ENCODE peak calls at places on chromosomes 12 and 14, in ten cellular contexts. S, H, U, O, F, L, K, V, D and Y are unnamed samples.

GRCh38 chr14:76710093-76711010 is 50.9 kb upstream of the VASH1 start:
- ATAC-seq in H (no peak), O (peak; percentile 65), K (peak; percentile 94), S (peak; percentile 36), V (no peak), U (no peak), F (peak; percentile 55), L (peak; percentile 65), D (peak; percentile 43), Y (peak; percentile 51)

GRCh38 chr12:57250956-57251355 is at the start of gene STAC3:
- ATAC-seq in U (no peak), L (no peak), O (no peak), S (no peak), F (no peak), H (no peak), D (no peak), K (no peak), V (no peak), Y (no peak)

GRCh38 chr12:69464433-69464832 is 5.8 kb upstream of the FRS2 start:
- ATAC-seq in L (no peak), O (no peak), D (no peak), U (no peak), S (no peak), V (no peak), F (no peak), K (no peak), H (no peak), Y (no peak)

GRCh38 chr12:57116580-57117281 is 5.6 kb upstream of the STAT6 start:
- ATAC-seq in V (no peak), K (no peak), U (no peak), S (no peak), O (no peak), H (no peak), D (no peak), L (no peak), F (no peak), Y (no peak)

GRCh38 chr12:25504744-25505143 is 48.3 kb downstream of the LMNTD1 start:
- ATAC-seq in U (no peak), D (no peak), V (no peak), O (no peak), H (no peak), L (no peak), F (no peak), K (no peak), S (no peak), Y (no peak)

GRCh38 chr12:115898670-115899069 is 378.8 kb downstream of the MED13L start:
- ATAC-seq in K (peak; percentile 75), L (no peak), V (no peak), O (no peak), S (no peak), F (no peak), H (no peak), U (no peak), D (no peak), Y (no peak)

GRCh38 chr12:131536337-131536736 is 174.6 kb upstream of the SFSWAP start:
- ATAC-seq in L (no peak), F (peak; percentile 93), H (no peak), U (peak; percentile 30), S (no peak), O (no peak), V (peak; percentile 93), D (no peak), K (no peak), Y (no peak)

GRCh38 chr12:704516-705242 is 41.4 kb upstream of the NINJ2 start:
- ATAC-seq in H (no peak), L (peak; percentile 62), U (no peak), K (no peak), O (no peak), F (no peak), D (no peak), V (no peak), S (no peak), Y (no peak)

GRCh38 chr14:91139776-91140175 is 25.9 kb downstream of the DGLUCY start:
- ATAC-seq in H (no peak), L (no peak), V (no peak), O (no peak), D (no peak), U (no peak), K (no peak), F (no peak), S (no peak), Y (no peak)

GRCh38 chr14:68208726-68209125 is 389.1 kb downstream of the RAD51B start:
- ATAC-seq in S (no peak), H (no peak), L (no peak), F (no peak), K (no peak), D (no peak), U (no peak), O (no peak), V (no peak), Y (no peak)

GRCh38 chr14:54749727-54750126 is 152.9 kb downstream of the GCH1 start:
- ATAC-seq in K (no peak), F (no peak), L (peak; percentile 66), S (no peak), D (no peak), V (no peak), U (no peak), H (no peak), O (no peak), Y (no peak)

GRCh38 chr12:77847665-77848431 is 17.2 kb downstream of the NAV3 start:
- ATAC-seq in V (no peak), L (peak; percentile 88), H (no peak), O (peak; percentile 70), K (no peak), S (peak; percentile 79), F (no peak), D (peak; percentile 81), U (no peak), Y (peak; percentile 62)

GRCh38 chr14:90585106-90585505 is 188.3 kb downstream of the CALM1 start:
- ATAC-seq in L (no peak), H (no peak), U (no peak), F (no peak), V (no peak), D (no peak), K (no peak), O (no peak), S (no peak), Y (no peak)

GRCh38 chr14:74980746-74981661 is 21.7 kb upstream of the EIF2B2 start:
- ATAC-seq in O (no peak), H (no peak), D (no peak), U (no peak), K (no peak), S (peak; percentile 38), F (no peak), L (no peak), V (no peak), Y (peak; percentile 9)

GRCh38 chr14:49598182-49598478 is 610 bp upstream of the LRR1 start:
- ATAC-seq in V (no peak), L (peak; percentile 26), O (peak; percentile 18), F (peak; percentile 13), H (no peak), K (peak; percentile 16), D (peak; percentile 38), U (no peak), S (peak; percentile 27), Y (peak; percentile 12)

GRCh38 chr14:61484826-61485584 is 163.6 kb downstream of the PRKCH start:
- ATAC-seq in V (no peak), S (no peak), U (no peak), H (no peak), F (no peak), L (no peak), D (no peak), K (no peak), O (no peak), Y (no peak)

GRCh38 chr14:89422181-89422951 is 5.3 kb upstream of the FOXN3 start:
- ATAC-seq in V (no peak), H (no peak), U (no peak), O (no peak), L (no peak), F (no peak), D (peak; percentile 27), S (peak; percentile 58), K (peak; percentile 52), Y (no peak)